ENCODE peak calls at places on chromosomes 12 and 14, in four cellular contexts. I, T, G and S are unnamed samples.

GRCh38 chr14:33799705-33800269 is 151.1 kb downstream of the EGLN3 start:
- DNase-seq in I (no peak), T (no peak), G (no peak), S (no peak)

GRCh38 chr14:29140059-29140458 is 373.5 kb downstream of the FOXG1 start:
- DNase-seq in I (no peak), T (no peak), G (no peak), S (no peak)

GRCh38 chr12:102300824-102301461 is 103.3 kb upstream of the PMCH start:
- DNase-seq in I (no peak), T (peak), G (no peak), S (no peak)

GRCh38 chr12:19369691-19370148 is 69.6 kb upstream of the AEBP2 start:
- DNase-seq in I (no peak), T (no peak), G (no peak), S (no peak)

GRCh38 chr12:96912261-96912660 is 5.2 kb downstream of the NEDD1 start:
- DNase-seq in I (no peak), T (no peak), G (no peak), S (no peak)

GRCh38 chr12:58750484-58750883 is 169.8 kb downstream of the LRIG3 start:
- DNase-seq in I (no peak), T (no peak), G (no peak), S (no peak)

GRCh38 chr12:12546314-12546772 is 16.3 kb downstream of the DUSP16 start:
- DNase-seq in I (peak), T (no peak), G (no peak), S (no peak)

GRCh38 chr12:112777387-112778025 is 14.0 kb upstream of the RPH3A start:
- DNase-seq in I (no peak), T (peak), G (no peak), S (no peak)

GRCh38 chr12:55707841-55708694 is at the start of gene ITGA7:
- DNase-seq in I (peak), T (peak), G (peak), S (peak)

GRCh38 chr14:91286530-91286937 is 42.0 kb upstream of the GPR68 start:
- DNase-seq in I (peak), T (peak), G (peak), S (peak)

GRCh38 chr12:47773062-47773857 is at the start of gene SLC48A1:
- DNase-seq in I (peak), T (peak), G (peak), S (peak)

GRCh38 chr14:49408187-49408963 is 177.8 kb downstream of the RPS29 start:
- DNase-seq in I (no peak), T (no peak), G (no peak), S (no peak)

GRCh38 chr12:14771651-14772137 is 31.6 kb downstream of the WBP11 start:
- DNase-seq in I (no peak), T (peak), G (no peak), S (no peak)

GRCh38 chr12:68279227-68280054 is 26.0 kb upstream of the IL22 start:
- DNase-seq in I (no peak), T (no peak), G (no peak), S (no peak)

GRCh38 chr14:89121961-89122675 is 294.9 kb downstream of the FOXN3 start:
- DNase-seq in I (peak), T (peak), G (no peak), S (peak)

GRCh38 chr12:120115692-120116442 is 686 bp downstream of the RAB35 start:
- DNase-seq in I (no peak), T (peak), G (peak), S (peak)

GRCh38 chr12:70467908-70468733 is 102.0 kb downstream of the KCNMB4 start:
- DNase-seq in I (no peak), T (no peak), G (no peak), S (no peak)

GRCh38 chr14:34081126-34081575 is 130.3 kb upstream of the EGLN3 start:
- DNase-seq in I (no peak), T (no peak), G (no peak), S (no peak)

GRCh38 chr12:66971816-66972215 is 292.9 kb upstream of the GRIP1 start:
- DNase-seq in I (no peak), T (no peak), G (no peak), S (no peak)

GRCh38 chr14:50000215-50001145 is 107.6 kb downstream of the ARF6 start:
- DNase-seq in I (no peak), T (peak), G (peak), S (no peak)

GRCh38 chr14:76951149-76951548 is 77.4 kb downstream of the IRF2BPL start:
- DNase-seq in I (no peak), T (no peak), G (no peak), S (no peak)

GRCh38 chr12:68958337-68958736 is 25.4 kb upstream of the CPM start:
- DNase-seq in I (no peak), T (no peak), G (no peak), S (no peak)

GRCh38 chr12:113152835-113153814 is 3.6 kb downstream of the CFAP73 start:
- DNase-seq in I (peak), T (peak), G (peak), S (peak)